ENCODE peak calls at places on chromosomes 12 and 14, in seven cellular contexts. D is activated CD4-positive, alpha-beta T cell treated with anti-CD3 and anti-CD28 coated beads, Interleukin-2, amount 10 ng/mL, durations not matched to agents 7 days and 5 days; Q is naive thymus-derived CD8-positive, alpha-beta T cell; Z is hypothalamus; P is HL-60; O is A172; X is lung. Y is an unnamed sample.

GRCh38 chr12:74722709-74723108 is 185.1 kb downstream of the ATXN7L3B start:
- DNase-seq in Z (no peak), O (no peak), Q (no peak), D (no peak), X (no peak), P (no peak), Y (no peak)

GRCh38 chr14:71415404-71415690 is 508.1 kb downstream of the PCNX1 start:
- DNase-seq in Z (no peak), X (no peak), P (no peak), Q (no peak), D (no peak), O (no peak), Y (no peak)

GRCh38 chr12:2386566-2386965 is 333.8 kb downstream of the CACNA1C start:
- DNase-seq in X (no peak), Z (no peak), D (no peak), Q (no peak), O (no peak), P (no peak), Y (no peak)

GRCh38 chr12:65372574-65372973 is 94.1 kb downstream of the MSRB3 start:
- DNase-seq in Q (no peak), X (no peak), P (no peak), D (no peak), Z (no peak), O (no peak), Y (no peak)

GRCh38 chr12:113000433-113000832 is 22.1 kb downstream of the OAS2 start:
- DNase-seq in X (no peak), Q (no peak), O (no peak), D (no peak), Z (no peak), P (no peak), Y (no peak)

GRCh38 chr12:17489452-17489851 is 600.5 kb downstream of the RERGL start:
- DNase-seq in Q (no peak), X (no peak), O (no peak), P (no peak), D (no peak), Z (no peak), Y (no peak)

GRCh38 chr12:105476616-105477015 is 146.1 kb downstream of the C12orf75 start:
- DNase-seq in O (no peak), D (no peak), X (no peak), Q (no peak), P (no peak), Z (no peak), Y (no peak)

GRCh38 chr12:6233121-6233971 is 33.1 kb downstream of the CD9 start:
- DNase-seq in Q (no peak), P (no peak), Z (no peak), O (no peak), D (no peak), X (no peak), Y (no peak)

GRCh38 chr14:99534863-99535262 is 53.7 kb downstream of the CCNK start:
- DNase-seq in Z (peak), D (no peak), P (no peak), O (peak), X (no peak), Q (no peak), Y (no peak)

GRCh38 chr12:116400671-116401357 is 123.3 kb upstream of the MED13L start:
- DNase-seq in P (peak), X (no peak), Z (no peak), Q (no peak), O (no peak), D (no peak), Y (no peak)

GRCh38 chr14:29654910-29655590 is 272.6 kb downstream of the PRKD1 start:
- DNase-seq in D (no peak), Z (no peak), X (no peak), O (no peak), P (no peak), Q (no peak), Y (no peak)

GRCh38 chr12:30846776-30847175 is 79.8 kb upstream of the TSPAN11 start:
- DNase-seq in Z (no peak), D (no peak), O (no peak), Q (no peak), X (no peak), P (no peak), Y (no peak)

GRCh38 chr14:103880334-103880985 is 33.1 kb upstream of the PPP1R13B start:
- DNase-seq in O (peak), D (no peak), Q (peak), X (peak), P (no peak), Z (peak), Y (no peak)

GRCh38 chr12:20601668-20602280 is 93.4 kb upstream of the SLCO1C1 start:
- DNase-seq in Q (no peak), P (no peak), O (peak), Z (no peak), X (no peak), D (no peak), Y (no peak)

GRCh38 chr12:127548123-127548553 is 718.8 kb upstream of the TMEM132C start:
- DNase-seq in X (no peak), P (no peak), Q (no peak), Z (no peak), O (peak), D (no peak), Y (no peak)

GRCh38 chr14:96538663-96539317 is 36.6 kb downstream of the PAPOLA start:
- DNase-seq in P (no peak), X (no peak), Q (no peak), Z (no peak), O (no peak), D (no peak), Y (no peak)

GRCh38 chr12:124490584-124491305 is 76.7 kb downstream of the NCOR2 start:
- DNase-seq in O (no peak), P (no peak), Z (no peak), X (peak), Q (no peak), D (no peak), Y (no peak)

GRCh38 chr12:104852102-104852501 is 106.0 kb downstream of the SLC41A2 start:
- DNase-seq in D (no peak), O (no peak), Z (no peak), P (no peak), X (no peak), Q (no peak), Y (no peak)

GRCh38 chr14:23381871-23382270 is 5.0 kb downstream of the CMTM5 start:
- DNase-seq in O (no peak), Z (no peak), D (no peak), X (no peak), Q (no peak), P (no peak), Y (no peak)

GRCh38 chr14:100155881-100156645 is 3.4 kb downstream of the DEGS2 start:
- DNase-seq in D (no peak), O (no peak), X (no peak), P (no peak), Z (no peak), Q (no peak), Y (no peak)

GRCh38 chr14:75812592-75812991 is 151.5 kb downstream of the TTLL5 start:
- DNase-seq in D (no peak), X (no peak), Q (no peak), O (no peak), Z (no peak), P (no peak), Y (no peak)

GRCh38 chr14:70622111-70622712 is 19.5 kb upstream of the TTC9 start:
- DNase-seq in D (peak), X (no peak), O (peak), P (no peak), Q (peak), Z (no peak), Y (no peak)

GRCh38 chr12:56723889-56724659 is 1.0 kb downstream of the NACA start:
- DNase-seq in X (peak), D (no peak), O (peak), Q (no peak), Z (no peak), P (no peak), Y (no peak)

GRCh38 chr12:96036765-96037455 is 1.5 kb upstream of the LTA4H start:
- DNase-seq in O (no peak), P (no peak), Q (no peak), D (no peak), Z (no peak), X (no peak), Y (no peak)

GRCh38 chr14:73771848-73772705 is 57.9 kb upstream of the PNMA1 start:
- DNase-seq in Z (no peak), D (peak), Q (peak), P (peak), O (no peak), X (no peak), Y (no peak)

GRCh38 chr14:103097994-103098957 is 3.8 kb downstream of the EXOC3L4 start:
- DNase-seq in X (no peak), D (no peak), Z (no peak), P (no peak), Q (no peak), O (no peak), Y (no peak)

GRCh38 chr12:77102691-77103090 is 37.3 kb upstream of the E2F7 start:
- DNase-seq in Q (no peak), O (peak), Z (no peak), X (no peak), P (no peak), D (no peak), Y (no peak)

GRCh38 chr12:122939151-122939550 is 27.1 kb downstream of the ABCB9 start:
- DNase-seq in O (no peak), Q (no peak), Z (no peak), X (no peak), P (no peak), D (no peak), Y (no peak)

GRCh38 chr14:67881225-67881624 is 61.6 kb downstream of the RAD51B start:
- DNase-seq in X (no peak), Q (no peak), D (peak), O (no peak), P (no peak), Z (no peak), Y (peak)

GRCh38 chr12:89433634-89434033 is 81.3 kb upstream of the DUSP6 start:
- DNase-seq in X (no peak), O (no peak), Z (no peak), D (no peak), Q (no peak), P (no peak), Y (no peak)

GRCh38 chr14:104709387-104710019 is 14.5 kb upstream of the ADSS1 start:
- DNase-seq in D (no peak), P (no peak), O (no peak), Q (no peak), Z (no peak), X (no peak), Y (no peak)

GRCh38 chr12:40693503-40693863 is 1.2 kb downstream of the CNTN1 start:
- DNase-seq in D (no peak), Z (peak), O (no peak), X (peak), Q (no peak), P (no peak), Y (no peak)

GRCh38 chr14:75283162-75283883 is 4.7 kb downstream of the FOS start:
- DNase-seq in X (no peak), D (no peak), O (no peak), P (peak), Z (no peak), Q (peak), Y (no peak)

GRCh38 chr12:65656904-65657351 is 167.4 kb upstream of the HMGA2 start:
- DNase-seq in Q (no peak), Z (no peak), O (peak), P (peak), D (no peak), X (no peak), Y (no peak)

GRCh38 chr14:68785817-68786490 is 6.9 kb downstream of the ZFP36L1 start:
- DNase-seq in Q (peak), P (no peak), O (peak), X (no peak), D (peak), Z (no peak), Y (no peak)

GRCh38 chr12:68431786-68432185 is 99.6 kb upstream of the MDM1 start:
- DNase-seq in Z (no peak), Q (no peak), X (no peak), D (no peak), O (no peak), P (no peak), Y (no peak)

GRCh38 chr12:108240928-108241327 is 98.2 kb downstream of the CMKLR1 start:
- DNase-seq in Q (no peak), D (no peak), X (no peak), Z (no peak), O (no peak), P (no peak), Y (no peak)